ENCODE peak calls at places on chromosome 17, in four cellular contexts. W, I, S and M are unnamed samples.

GRCh38 chr17:2049333-2050245 is 5.3 kb upstream of the HIC1 start:
- DNase-seq in I (no peak), S (peak), W (peak), M (peak)

GRCh38 chr17:75517277-75517865 is 1.0 kb downstream of the TSEN54 start:
- DNase-seq in W (no peak), I (no peak), S (no peak), M (no peak)

GRCh38 chr17:49512296-49513043 is 17.4 kb downstream of the NGFR start:
- DNase-seq in I (no peak), S (no peak), W (peak), M (no peak)

GRCh38 chr17:80769936-80770625 is 221.6 kb upstream of the CHMP6 start:
- DNase-seq in I (no peak), S (no peak), W (no peak), M (no peak)

GRCh38 chr17:79980246-79981043 is 55.2 kb downstream of the TBC1D16 start:
- DNase-seq in I (no peak), S (no peak), W (no peak), M (no peak)

GRCh38 chr17:77840156-77840555 is 118.3 kb upstream of the TNRC6C start:
- DNase-seq in I (no peak), S (no peak), W (peak), M (peak)

GRCh38 chr17:51840688-51841087 is 317.8 kb downstream of the CA10 start:
- DNase-seq in S (no peak), I (no peak), W (no peak), M (no peak)

GRCh38 chr17:41771389-41772206 is 14.9 kb downstream of the JUP start:
- DNase-seq in S (no peak), I (no peak), W (no peak), M (no peak)